ENCODE peak calls at places on chromosomes 5 and 9, in seven cellular contexts. One of them, this sample, is unnamed.

GRCh38 chr9:136773386-136774044 is 9.2 kb upstream of the LCN15 start:
- DNase-seq in endothelial cell: peak; percentile 33
- DNase-seq in kidney epithelial cell: no peak
- DNase-seq in CD4-positive, alpha-beta T cell: no peak
- DNase-seq in upper lobe of right lung: peak; percentile 69
- DNase-seq in mammary epithelial cell: no peak
- DNase-seq in AG09309: no peak
- DNase-seq in this sample: no peak

GRCh38 chr5:68522863-68523262 is 307.3 kb downstream of the PIK3R1 start:
- DNase-seq in upper lobe of right lung: no peak
- DNase-seq in endothelial cell: no peak
- DNase-seq in CD4-positive, alpha-beta T cell: no peak
- DNase-seq in AG09309: no peak
- DNase-seq in mammary epithelial cell: no peak
- DNase-seq in kidney epithelial cell: no peak
- DNase-seq in this sample: no peak

GRCh38 chr5:100905259-100905914 is 2.3 kb upstream of the ST8SIA4 start:
- DNase-seq in mammary epithelial cell: no peak
- DNase-seq in upper lobe of right lung: no peak
- DNase-seq in endothelial cell: no peak
- DNase-seq in AG09309: no peak
- DNase-seq in kidney epithelial cell: no peak
- DNase-seq in CD4-positive, alpha-beta T cell: no peak
- DNase-seq in this sample: no peak

GRCh38 chr9:95270790-95271189 is 46.7 kb downstream of the FANCC start:
- DNase-seq in CD4-positive, alpha-beta T cell: no peak
- DNase-seq in AG09309: no peak
- DNase-seq in endothelial cell: no peak
- DNase-seq in kidney epithelial cell: no peak
- DNase-seq in upper lobe of right lung: no peak
- DNase-seq in mammary epithelial cell: no peak
- DNase-seq in this sample: no peak

GRCh38 chr5:64318175-64318574 is 152.5 kb downstream of the RNF180 start:
- DNase-seq in CD4-positive, alpha-beta T cell: no peak
- DNase-seq in AG09309: no peak
- DNase-seq in kidney epithelial cell: no peak
- DNase-seq in upper lobe of right lung: no peak
- DNase-seq in endothelial cell: no peak
- DNase-seq in mammary epithelial cell: peak; percentile 26
- DNase-seq in this sample: no peak

GRCh38 chr5:82174128-82174918 is 103.8 kb downstream of the RPS23 start:
- DNase-seq in AG09309: peak; percentile 71
- DNase-seq in CD4-positive, alpha-beta T cell: peak; percentile 48
- DNase-seq in endothelial cell: peak; percentile 82
- DNase-seq in upper lobe of right lung: peak; percentile 75
- DNase-seq in mammary epithelial cell: peak; percentile 36
- DNase-seq in kidney epithelial cell: peak; percentile 61
- DNase-seq in this sample: peak; percentile 70

GRCh38 chr9:89522261-89522978 is 24.5 kb upstream of the SEMA4D start:
- DNase-seq in AG09309: no peak
- DNase-seq in endothelial cell: no peak
- DNase-seq in upper lobe of right lung: no peak
- DNase-seq in kidney epithelial cell: no peak
- DNase-seq in CD4-positive, alpha-beta T cell: peak; percentile 74
- DNase-seq in mammary epithelial cell: no peak
- DNase-seq in this sample: no peak

GRCh38 chr9:125411171-125411756 is 149.6 kb downstream of the GAPVD1 start:
- DNase-seq in mammary epithelial cell: no peak
- DNase-seq in kidney epithelial cell: no peak
- DNase-seq in endothelial cell: no peak
- DNase-seq in CD4-positive, alpha-beta T cell: no peak
- DNase-seq in AG09309: no peak
- DNase-seq in upper lobe of right lung: no peak
- DNase-seq in this sample: no peak

GRCh38 chr5:180802325-180803180 is at the start of gene MGAT1:
- DNase-seq in endothelial cell: peak; percentile 90
- DNase-seq in upper lobe of right lung: peak; percentile 95
- DNase-seq in mammary epithelial cell: peak; percentile 66
- DNase-seq in CD4-positive, alpha-beta T cell: peak; percentile 70
- DNase-seq in AG09309: peak; percentile 52
- DNase-seq in kidney epithelial cell: no peak
- DNase-seq in this sample: peak; percentile 91

GRCh38 chr9:123445981-123446610 is 90.1 kb downstream of the CRB2 start:
- DNase-seq in CD4-positive, alpha-beta T cell: no peak
- DNase-seq in upper lobe of right lung: peak; percentile 20
- DNase-seq in endothelial cell: no peak
- DNase-seq in mammary epithelial cell: no peak
- DNase-seq in kidney epithelial cell: peak; percentile 75
- DNase-seq in AG09309: no peak
- DNase-seq in this sample: peak; percentile 70

GRCh38 chr9:135810806-135811575 is 96.4 kb downstream of the CAMSAP1 start:
- DNase-seq in mammary epithelial cell: no peak
- DNase-seq in CD4-positive, alpha-beta T cell: no peak
- DNase-seq in kidney epithelial cell: no peak
- DNase-seq in AG09309: no peak
- DNase-seq in upper lobe of right lung: peak; percentile 46
- DNase-seq in endothelial cell: no peak
- DNase-seq in this sample: no peak

GRCh38 chr5:123945548-123945947 is 433.6 kb downstream of the CSNK1G3 start:
- DNase-seq in kidney epithelial cell: no peak
- DNase-seq in AG09309: no peak
- DNase-seq in mammary epithelial cell: no peak
- DNase-seq in upper lobe of right lung: no peak
- DNase-seq in CD4-positive, alpha-beta T cell: no peak
- DNase-seq in endothelial cell: no peak
- DNase-seq in this sample: no peak

GRCh38 chr5:103569313-103570060 is 6.9 kb upstream of the NUDT12 start:
- DNase-seq in upper lobe of right lung: no peak
- DNase-seq in endothelial cell: no peak
- DNase-seq in mammary epithelial cell: no peak
- DNase-seq in kidney epithelial cell: peak; percentile 31
- DNase-seq in AG09309: no peak
- DNase-seq in CD4-positive, alpha-beta T cell: no peak
- DNase-seq in this sample: no peak

GRCh38 chr9:995192-995591 is 18.7 kb downstream of the DMRT3 start:
- DNase-seq in endothelial cell: no peak
- DNase-seq in CD4-positive, alpha-beta T cell: no peak
- DNase-seq in mammary epithelial cell: no peak
- DNase-seq in upper lobe of right lung: no peak
- DNase-seq in AG09309: no peak
- DNase-seq in kidney epithelial cell: no peak
- DNase-seq in this sample: no peak

GRCh38 chr9:111828193-111828592 is 33.5 kb upstream of the SHOC1 start:
- DNase-seq in endothelial cell: no peak
- DNase-seq in mammary epithelial cell: no peak
- DNase-seq in upper lobe of right lung: no peak
- DNase-seq in kidney epithelial cell: no peak
- DNase-seq in CD4-positive, alpha-beta T cell: no peak
- DNase-seq in AG09309: no peak
- DNase-seq in this sample: peak; percentile 51

GRCh38 chr5:61569353-61569752 is 237.3 kb downstream of the ZSWIM6 start:
- DNase-seq in AG09309: no peak
- DNase-seq in CD4-positive, alpha-beta T cell: no peak
- DNase-seq in upper lobe of right lung: no peak
- DNase-seq in kidney epithelial cell: no peak
- DNase-seq in endothelial cell: no peak
- DNase-seq in mammary epithelial cell: no peak
- DNase-seq in this sample: no peak

GRCh38 chr9:81754245-81754644 is 64.9 kb upstream of the TLE1 start:
- DNase-seq in upper lobe of right lung: no peak
- DNase-seq in endothelial cell: no peak
- DNase-seq in kidney epithelial cell: peak; percentile 59
- DNase-seq in AG09309: no peak
- DNase-seq in CD4-positive, alpha-beta T cell: no peak
- DNase-seq in mammary epithelial cell: peak; percentile 9
- DNase-seq in this sample: no peak

GRCh38 chr5:103452666-103453065 is 109.9 kb downstream of the NUDT12 start:
- DNase-seq in mammary epithelial cell: no peak
- DNase-seq in CD4-positive, alpha-beta T cell: no peak
- DNase-seq in AG09309: no peak
- DNase-seq in kidney epithelial cell: no peak
- DNase-seq in upper lobe of right lung: no peak
- DNase-seq in endothelial cell: no peak
- DNase-seq in this sample: peak; percentile 42

GRCh38 chr5:1855075-1855474 is 27.6 kb downstream of the IRX4 start:
- DNase-seq in CD4-positive, alpha-beta T cell: no peak
- DNase-seq in upper lobe of right lung: no peak
- DNase-seq in AG09309: no peak
- DNase-seq in mammary epithelial cell: no peak
- DNase-seq in endothelial cell: no peak
- DNase-seq in kidney epithelial cell: no peak
- DNase-seq in this sample: no peak

GRCh38 chr9:36407122-36407723 is 7.2 kb upstream of the RNF38 start:
- DNase-seq in CD4-positive, alpha-beta T cell: peak; percentile 57
- DNase-seq in endothelial cell: peak; percentile 43
- DNase-seq in upper lobe of right lung: no peak
- DNase-seq in AG09309: no peak
- DNase-seq in mammary epithelial cell: peak; percentile 60
- DNase-seq in kidney epithelial cell: no peak
- DNase-seq in this sample: peak; percentile 77

GRCh38 chr5:141272906-141273305 is 27.7 kb downstream of the PCDHB15 start:
- DNase-seq in mammary epithelial cell: no peak
- DNase-seq in CD4-positive, alpha-beta T cell: no peak
- DNase-seq in kidney epithelial cell: no peak
- DNase-seq in endothelial cell: no peak
- DNase-seq in AG09309: no peak
- DNase-seq in upper lobe of right lung: no peak
- DNase-seq in this sample: no peak
- TF ChIP-seq CTCF in mammary epithelial cell: no peak
- TF ChIP-seq CTCF in CD4-positive, alpha-beta T cell: no peak
- TF ChIP-seq CTCF in kidney epithelial cell: no peak
- TF ChIP-seq CTCF in endothelial cell: no peak
- TF ChIP-seq CTCF in AG09309: peak; percentile 2
- TF ChIP-seq CTCF in upper lobe of right lung: no peak
- TF ChIP-seq CTCF in this sample: no peak

GRCh38 chr9:110687497-110687896 is 18.9 kb downstream of the MUSK start:
- DNase-seq in upper lobe of right lung: no peak
- DNase-seq in CD4-positive, alpha-beta T cell: no peak
- DNase-seq in mammary epithelial cell: no peak
- DNase-seq in kidney epithelial cell: no peak
- DNase-seq in AG09309: no peak
- DNase-seq in endothelial cell: no peak
- DNase-seq in this sample: no peak
- TF ChIP-seq CTCF in upper lobe of right lung: no peak
- TF ChIP-seq CTCF in CD4-positive, alpha-beta T cell: no peak
- TF ChIP-seq CTCF in mammary epithelial cell: no peak
- TF ChIP-seq CTCF in kidney epithelial cell: no peak
- TF ChIP-seq CTCF in AG09309: no peak
- TF ChIP-seq CTCF in endothelial cell: no peak
- TF ChIP-seq CTCF in this sample: no peak

DNA sequence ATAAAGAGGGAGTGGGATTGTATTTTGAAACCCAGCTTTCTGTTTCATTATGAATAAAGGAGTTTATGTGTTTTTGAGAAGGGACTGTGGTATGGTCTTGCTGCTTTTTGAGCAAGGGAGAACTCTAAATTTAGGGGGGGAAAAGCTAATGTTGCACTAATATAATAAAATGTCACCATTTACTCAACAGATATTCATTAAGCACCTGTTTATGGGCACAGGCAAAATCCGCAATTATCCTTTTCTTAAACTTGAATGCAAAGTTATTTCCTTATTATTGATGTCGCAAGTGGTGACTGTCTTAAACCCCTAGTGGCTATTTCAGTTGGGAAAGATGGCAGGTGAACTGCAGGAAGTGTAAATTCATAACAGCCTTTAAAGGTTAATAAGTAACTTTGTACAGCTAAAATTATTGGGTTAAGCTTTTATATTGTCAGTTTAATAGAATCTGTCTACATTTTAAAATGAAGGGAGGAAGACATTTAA is 1.5 kb downstream of the CDC42SE2 start:
- DNase-seq in upper lobe of right lung: no peak
- DNase-seq in AG09309: no peak
- DNase-seq in CD4-positive, alpha-beta T cell: no peak
- DNase-seq in endothelial cell: no peak
- DNase-seq in mammary epithelial cell: no peak
- DNase-seq in kidney epithelial cell: no peak
- DNase-seq in this sample: peak; percentile 40
- TF ChIP-seq CTCF in upper lobe of right lung: peak; percentile 29
- TF ChIP-seq CTCF in AG09309: peak; percentile 28
- TF ChIP-seq CTCF in CD4-positive, alpha-beta T cell: peak; percentile 29
- TF ChIP-seq CTCF in endothelial cell: peak; percentile 24
- TF ChIP-seq CTCF in mammary epithelial cell: peak; percentile 56
- TF ChIP-seq CTCF in kidney epithelial cell: peak; percentile 32
- TF ChIP-seq CTCF in this sample: peak; percentile 47

GRCh38 chr5:108484035-108484434 is 102.1 kb upstream of the FBXL17 start:
- DNase-seq in kidney epithelial cell: no peak
- DNase-seq in AG09309: no peak
- DNase-seq in mammary epithelial cell: no peak
- DNase-seq in endothelial cell: no peak
- DNase-seq in CD4-positive, alpha-beta T cell: no peak
- DNase-seq in upper lobe of right lung: no peak
- DNase-seq in this sample: no peak

DNA sequence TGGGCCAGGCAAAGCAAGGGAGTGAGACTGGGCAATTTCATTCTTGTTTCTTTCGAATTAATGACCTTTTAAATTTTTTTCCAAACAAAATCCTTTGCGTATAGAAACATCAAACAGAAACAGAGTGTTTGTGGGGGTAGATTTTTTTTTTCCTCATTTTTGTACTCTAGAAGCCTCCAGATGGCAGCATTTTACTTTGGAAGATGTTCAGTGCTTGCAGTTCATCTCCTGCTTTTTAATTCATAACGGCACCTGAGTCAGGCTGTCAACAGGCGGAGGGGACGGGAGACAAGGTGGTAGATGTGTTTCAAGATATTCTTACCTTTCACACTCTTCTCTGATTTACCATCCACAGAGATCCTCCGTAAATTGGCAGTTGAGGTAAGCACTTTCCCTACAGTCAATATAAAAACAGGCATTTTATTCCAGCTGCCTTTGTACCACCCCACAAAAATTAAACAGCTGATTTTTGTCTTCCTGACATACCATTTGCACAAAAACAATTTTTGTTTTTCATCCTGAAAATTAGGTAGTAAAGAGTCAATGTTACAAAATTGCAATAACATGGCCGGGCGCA is 99.5 kb upstream of the FBXL17 start:
- DNase-seq in CD4-positive, alpha-beta T cell: no peak
- DNase-seq in mammary epithelial cell: peak; percentile 16
- DNase-seq in upper lobe of right lung: no peak
- DNase-seq in AG09309: peak; percentile 3
- DNase-seq in kidney epithelial cell: no peak
- DNase-seq in endothelial cell: no peak
- DNase-seq in this sample: peak; percentile 46
- TF ChIP-seq CTCF in CD4-positive, alpha-beta T cell: no peak
- TF ChIP-seq CTCF in mammary epithelial cell: peak; percentile 14
- TF ChIP-seq CTCF in upper lobe of right lung: peak; percentile 32
- TF ChIP-seq CTCF in AG09309: peak; percentile 37
- TF ChIP-seq CTCF in kidney epithelial cell: peak; percentile 17
- TF ChIP-seq CTCF in endothelial cell: peak; percentile 17
- TF ChIP-seq CTCF in this sample: peak; percentile 44